ENCODE peak calls at places on chromosomes 6 and 20, in six cellular contexts. M, L, Q, T, Z and N are unnamed samples.

GRCh38 chr20:44730441-44730840 is 15.2 kb upstream of the KCNK15 start:
- DNase-seq in M (no peak), L (no peak), Q (no peak), T (no peak), Z (no peak), N (no peak)

GRCh38 chr6:166786704-166787293 is 159.7 kb upstream of the RPS6KA2 start:
- DNase-seq in M (peak), L (peak), Q (no peak), T (no peak), Z (no peak), N (peak)

GRCh38 chr6:50062051-50062450 is 12.3 kb upstream of the DEFB112 start:
- DNase-seq in M (no peak), L (no peak), Q (no peak), T (no peak), Z (no peak), N (no peak)

GRCh38 chr6:30743099-30744053 is 889 bp upstream of the FLOT1 start:
- DNase-seq in M (peak), L (no peak), Q (no peak), T (peak), Z (peak), N (no peak)

GRCh38 chr6:151081658-151082057 is 158.1 kb upstream of the AKAP12 start:
- DNase-seq in M (no peak), L (no peak), Q (no peak), T (no peak), Z (no peak), N (no peak)

GRCh38 chr6:72216222-72217106 is 330.1 kb downstream of the RIMS1 start:
- DNase-seq in M (no peak), L (no peak), Q (no peak), T (no peak), Z (no peak), N (no peak)

GRCh38 chr6:138912308-138912707 is 75.7 kb downstream of the REPS1 start:
- DNase-seq in M (no peak), L (no peak), Q (no peak), T (no peak), Z (no peak), N (no peak)

GRCh38 chr20:24303393-24303792 is 166.0 kb upstream of the SYNDIG1 start:
- DNase-seq in M (no peak), L (no peak), Q (no peak), T (no peak), Z (no peak), N (no peak)

GRCh38 chr6:18528084-18528743 is 141.1 kb downstream of the RNF144B start:
- DNase-seq in M (no peak), L (no peak), Q (no peak), T (no peak), Z (no peak), N (peak)

GRCh38 chr20:37218431-37218830 is 39.1 kb upstream of the MROH8 start:
- DNase-seq in M (no peak), L (no peak), Q (no peak), T (no peak), Z (no peak), N (no peak)

GRCh38 chr20:11380283-11380682 is 537.4 kb upstream of the BTBD3 start:
- DNase-seq in M (no peak), L (no peak), Q (no peak), T (no peak), Z (no peak), N (no peak)

GRCh38 chr20:32163951-32164350 is 43.6 kb downstream of the PLAGL2 start:
- DNase-seq in M (no peak), L (no peak), Q (no peak), T (no peak), Z (no peak), N (no peak)

GRCh38 chr20:23612385-23612784 is 6.7 kb upstream of the CST9 start:
- DNase-seq in M (no peak), L (no peak), Q (no peak), T (no peak), Z (no peak), N (no peak)

GRCh38 chr6:14129572-14129971 is 12.0 kb downstream of the CD83 start:
- DNase-seq in M (peak), L (no peak), Q (peak), T (no peak), Z (no peak), N (peak)

GRCh38 chr20:21517566-21518277 is 3.9 kb upstream of the NKX2-2 start:
- DNase-seq in M (no peak), L (no peak), Q (no peak), T (no peak), Z (no peak), N (no peak)

GRCh38 chr6:70901324-70901723 is 55.5 kb downstream of the B3GAT2 start:
- DNase-seq in M (no peak), L (no peak), Q (no peak), T (no peak), Z (no peak), N (no peak)